ENCODE peak calls at places on chromosome 4, in eight cellular contexts. One of them, this sample, is unnamed. For H3K4me1, the result is how much of the 10 kb centered on the place peaks cover.

GRCh38 chr4:1207603-1208265 is 35.4 kb upstream of the SPON2 start:
- DNase-seq in left lung: peak
- DNase-seq in SJSA1: no peak
- DNase-seq in lower lobe of right lung: peak
- DNase-seq in GM23248: peak
- DNase-seq in right lobe of liver: peak
- DNase-seq in tibial nerve: no peak
- DNase-seq in CD8-positive, alpha-beta T cell: no peak
- DNase-seq in this sample: peak

GRCh38 chr4:95106408-95106928 is 348.7 kb downstream of the BMPR1B start:
- DNase-seq in left lung: no peak
- DNase-seq in SJSA1: no peak
- DNase-seq in lower lobe of right lung: no peak
- DNase-seq in GM23248: peak
- DNase-seq in right lobe of liver: no peak
- DNase-seq in tibial nerve: no peak
- DNase-seq in CD8-positive, alpha-beta T cell: no peak
- DNase-seq in this sample: no peak

GRCh38 chr4:93183589-93183988 is 645.0 kb upstream of the ATOH1 start:
- DNase-seq in left lung: no peak
- DNase-seq in SJSA1: no peak
- DNase-seq in lower lobe of right lung: no peak
- DNase-seq in GM23248: no peak
- DNase-seq in right lobe of liver: no peak
- DNase-seq in tibial nerve: no peak
- DNase-seq in CD8-positive, alpha-beta T cell: no peak
- DNase-seq in this sample: no peak

GRCh38 chr4:115729739-115730266 is 616.4 kb upstream of the NDST4 start:
- DNase-seq in left lung: no peak
- DNase-seq in SJSA1: no peak
- DNase-seq in lower lobe of right lung: no peak
- DNase-seq in GM23248: no peak
- DNase-seq in right lobe of liver: no peak
- DNase-seq in tibial nerve: no peak
- DNase-seq in CD8-positive, alpha-beta T cell: no peak
- DNase-seq in this sample: no peak

GRCh38 chr4:2284934-2285664 is 23.2 kb upstream of the MXD4 start:
- DNase-seq in left lung: peak
- DNase-seq in SJSA1: no peak
- DNase-seq in lower lobe of right lung: peak
- DNase-seq in GM23248: peak
- DNase-seq in right lobe of liver: peak
- DNase-seq in tibial nerve: no peak
- DNase-seq in CD8-positive, alpha-beta T cell: no peak
- DNase-seq in this sample: no peak

GRCh38 chr4:23135792-23136645 is 443.3 kb downstream of the GBA3 start:
- DNase-seq in left lung: no peak
- DNase-seq in SJSA1: no peak
- DNase-seq in lower lobe of right lung: no peak
- DNase-seq in GM23248: peak
- DNase-seq in right lobe of liver: no peak
- DNase-seq in tibial nerve: peak
- DNase-seq in CD8-positive, alpha-beta T cell: no peak
- DNase-seq in this sample: no peak

GRCh38 chr4:159966741-159967140 is 863.9 kb downstream of the RAPGEF2 start:
- DNase-seq in left lung: peak
- DNase-seq in SJSA1: no peak
- DNase-seq in lower lobe of right lung: no peak
- DNase-seq in GM23248: no peak
- DNase-seq in right lobe of liver: no peak
- DNase-seq in tibial nerve: no peak
- DNase-seq in CD8-positive, alpha-beta T cell: no peak
- DNase-seq in this sample: no peak

GRCh38 chr4:113899260-113900177 is 79.9 kb downstream of the ARSJ start:
- DNase-seq in left lung: no peak
- DNase-seq in SJSA1: no peak
- DNase-seq in lower lobe of right lung: no peak
- DNase-seq in GM23248: no peak
- DNase-seq in right lobe of liver: no peak
- DNase-seq in tibial nerve: no peak
- DNase-seq in CD8-positive, alpha-beta T cell: peak
- DNase-seq in this sample: peak

GRCh38 chr4:2615821-2616220 is 79.4 kb downstream of the FAM193A start:
- DNase-seq in left lung: no peak
- DNase-seq in SJSA1: no peak
- DNase-seq in lower lobe of right lung: no peak
- DNase-seq in GM23248: no peak
- DNase-seq in right lobe of liver: no peak
- DNase-seq in tibial nerve: no peak
- DNase-seq in CD8-positive, alpha-beta T cell: no peak
- DNase-seq in this sample: no peak

GRCh38 chr4:5165419-5166369 is 114.4 kb downstream of the STK32B start:
- DNase-seq in left lung: no peak
- DNase-seq in SJSA1: peak
- DNase-seq in lower lobe of right lung: no peak
- DNase-seq in GM23248: peak
- DNase-seq in right lobe of liver: no peak
- DNase-seq in tibial nerve: no peak
- DNase-seq in CD8-positive, alpha-beta T cell: no peak
- DNase-seq in this sample: no peak

GRCh38 chr4:183469936-183470335 is 25.5 kb downstream of the CDKN2AIP start:
- DNase-seq in left lung: no peak
- DNase-seq in SJSA1: no peak
- DNase-seq in lower lobe of right lung: no peak
- DNase-seq in GM23248: peak
- DNase-seq in right lobe of liver: no peak
- DNase-seq in tibial nerve: no peak
- DNase-seq in CD8-positive, alpha-beta T cell: no peak
- DNase-seq in this sample: no peak

GRCh38 chr4:24042094-24042493 is 152.2 kb upstream of the PPARGC1A start:
- DNase-seq in left lung: no peak
- DNase-seq in SJSA1: no peak
- DNase-seq in lower lobe of right lung: no peak
- DNase-seq in GM23248: peak
- DNase-seq in right lobe of liver: no peak
- DNase-seq in tibial nerve: no peak
- DNase-seq in CD8-positive, alpha-beta T cell: no peak
- DNase-seq in this sample: no peak

GRCh38 chr4:118756429-118756828 is 71.2 kb downstream of the METTL14 start:
- DNase-seq in left lung: no peak
- DNase-seq in SJSA1: no peak
- DNase-seq in lower lobe of right lung: no peak
- DNase-seq in GM23248: no peak
- DNase-seq in right lobe of liver: no peak
- DNase-seq in tibial nerve: no peak
- DNase-seq in CD8-positive, alpha-beta T cell: no peak
- DNase-seq in this sample: no peak

GRCh38 chr4:150305995-150306394 is 227.8 kb downstream of the DCLK2 start:
- DNase-seq in left lung: no peak
- DNase-seq in SJSA1: no peak
- DNase-seq in lower lobe of right lung: no peak
- DNase-seq in GM23248: peak
- DNase-seq in right lobe of liver: no peak
- DNase-seq in tibial nerve: no peak
- DNase-seq in CD8-positive, alpha-beta T cell: no peak
- DNase-seq in this sample: no peak

GRCh38 chr4:107599841-107600240 is 120.2 kb downstream of the PAPSS1 start:
- DNase-seq in left lung: no peak
- DNase-seq in SJSA1: no peak
- DNase-seq in lower lobe of right lung: no peak
- DNase-seq in GM23248: peak
- DNase-seq in right lobe of liver: no peak
- DNase-seq in tibial nerve: no peak
- DNase-seq in CD8-positive, alpha-beta T cell: no peak
- DNase-seq in this sample: peak

DNA sequence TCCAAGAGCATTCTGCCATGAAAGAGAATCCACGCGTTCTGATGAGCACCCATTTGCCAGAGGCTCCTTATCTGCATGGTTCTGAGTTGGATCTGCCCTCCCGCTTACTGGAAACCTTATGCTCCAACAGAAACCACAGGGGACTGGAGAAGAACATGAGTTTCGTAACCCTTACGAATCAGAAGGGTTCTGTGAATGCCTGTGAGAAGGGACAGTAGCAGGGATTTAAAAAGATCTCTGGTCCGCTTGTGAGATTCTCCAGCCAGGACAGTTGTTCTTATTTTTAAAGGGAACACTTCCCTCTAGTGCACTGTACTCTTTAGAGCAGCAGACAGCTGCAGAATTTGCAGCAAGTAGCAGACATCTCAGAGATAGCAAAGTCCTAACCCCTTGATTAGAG is 22.5 kb upstream of the CENPU start:
- DNase-seq in left lung: no peak
- DNase-seq in SJSA1: no peak
- DNase-seq in lower lobe of right lung: no peak
- DNase-seq in GM23248: peak
- DNase-seq in right lobe of liver: no peak
- DNase-seq in tibial nerve: peak
- DNase-seq in CD8-positive, alpha-beta T cell: no peak
- DNase-seq in this sample: peak
- H3K27ac ChIP-seq in left lung: no peak
- H3K27ac ChIP-seq in SJSA1: no peak
- H3K27ac ChIP-seq in lower lobe of right lung: no peak
- H3K27ac ChIP-seq in GM23248: no peak
- H3K27ac ChIP-seq in right lobe of liver: no peak
- H3K27ac ChIP-seq in tibial nerve: peak
- H3K27ac ChIP-seq in CD8-positive, alpha-beta T cell: no peak
- H3K27ac ChIP-seq in this sample: peak

GRCh38 chr4:26749867-26750266 is 110.8 kb upstream of the STIM2 start:
- DNase-seq in left lung: no peak
- DNase-seq in SJSA1: no peak
- DNase-seq in lower lobe of right lung: no peak
- DNase-seq in GM23248: no peak
- DNase-seq in right lobe of liver: no peak
- DNase-seq in tibial nerve: no peak
- DNase-seq in CD8-positive, alpha-beta T cell: no peak
- DNase-seq in this sample: no peak
- H3K4me1 ChIP-seq in left lung: under half
- H3K4me1 ChIP-seq in SJSA1: under half
- H3K4me1 ChIP-seq in lower lobe of right lung: under half
- H3K4me1 ChIP-seq in GM23248: under half
- H3K4me1 ChIP-seq in right lobe of liver: under half
- H3K4me1 ChIP-seq in tibial nerve: under half
- H3K4me1 ChIP-seq in CD8-positive, alpha-beta T cell: under half
- H3K4me1 ChIP-seq in this sample: under half

DNA sequence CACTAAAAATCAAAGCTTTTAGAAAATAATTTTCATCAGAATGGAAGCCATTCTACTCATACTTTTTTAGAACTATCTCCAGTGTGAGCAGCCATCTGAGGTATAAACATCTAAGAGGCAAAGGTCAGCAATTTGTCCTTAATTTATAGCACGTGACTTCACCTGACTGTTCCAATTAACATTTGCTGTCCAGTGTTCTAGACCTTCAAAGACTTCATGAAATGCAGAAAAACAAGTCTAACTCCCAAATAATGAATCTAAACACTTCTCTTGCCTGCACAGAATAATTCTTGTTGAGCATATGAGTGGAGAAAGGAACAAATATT is 12.0 kb downstream of the RFC1 start:
- DNase-seq in left lung: no peak
- DNase-seq in SJSA1: no peak
- DNase-seq in lower lobe of right lung: no peak
- DNase-seq in GM23248: no peak
- DNase-seq in right lobe of liver: no peak
- DNase-seq in tibial nerve: no peak
- DNase-seq in CD8-positive, alpha-beta T cell: no peak
- DNase-seq in this sample: no peak
- H3K4me3 ChIP-seq in left lung: no peak
- H3K4me3 ChIP-seq in SJSA1: no peak
- H3K4me3 ChIP-seq in lower lobe of right lung: peak
- H3K4me3 ChIP-seq in GM23248: peak
- H3K4me3 ChIP-seq in right lobe of liver: peak
- H3K4me3 ChIP-seq in tibial nerve: peak
- H3K4me3 ChIP-seq in CD8-positive, alpha-beta T cell: peak
- H3K4me3 ChIP-seq in this sample: peak

GRCh38 chr4:16082038-16082423 is 1.8 kb downstream of the PROM1 start:
- DNase-seq in left lung: no peak
- DNase-seq in SJSA1: no peak
- DNase-seq in lower lobe of right lung: no peak
- DNase-seq in GM23248: peak
- DNase-seq in right lobe of liver: no peak
- DNase-seq in tibial nerve: no peak
- DNase-seq in CD8-positive, alpha-beta T cell: no peak
- DNase-seq in this sample: no peak

GRCh38 chr4:16079046-16079445 is 4.8 kb downstream of the PROM1 start:
- DNase-seq in left lung: no peak
- DNase-seq in SJSA1: no peak
- DNase-seq in lower lobe of right lung: no peak
- DNase-seq in GM23248: no peak
- DNase-seq in right lobe of liver: no peak
- DNase-seq in tibial nerve: no peak
- DNase-seq in CD8-positive, alpha-beta T cell: no peak
- DNase-seq in this sample: no peak

GRCh38 chr4:16082424-16083216 is 1.2 kb downstream of the PROM1 start:
- DNase-seq in left lung: peak
- DNase-seq in SJSA1: no peak
- DNase-seq in lower lobe of right lung: peak
- DNase-seq in GM23248: peak
- DNase-seq in right lobe of liver: peak
- DNase-seq in tibial nerve: no peak
- DNase-seq in CD8-positive, alpha-beta T cell: no peak
- DNase-seq in this sample: peak

GRCh38 chr4:16085822-16086221 is 2.0 kb upstream of the PROM1 start:
- DNase-seq in left lung: no peak
- DNase-seq in SJSA1: no peak
- DNase-seq in lower lobe of right lung: no peak
- DNase-seq in GM23248: no peak
- DNase-seq in right lobe of liver: no peak
- DNase-seq in tibial nerve: no peak
- DNase-seq in CD8-positive, alpha-beta T cell: no peak
- DNase-seq in this sample: no peak

DNA sequence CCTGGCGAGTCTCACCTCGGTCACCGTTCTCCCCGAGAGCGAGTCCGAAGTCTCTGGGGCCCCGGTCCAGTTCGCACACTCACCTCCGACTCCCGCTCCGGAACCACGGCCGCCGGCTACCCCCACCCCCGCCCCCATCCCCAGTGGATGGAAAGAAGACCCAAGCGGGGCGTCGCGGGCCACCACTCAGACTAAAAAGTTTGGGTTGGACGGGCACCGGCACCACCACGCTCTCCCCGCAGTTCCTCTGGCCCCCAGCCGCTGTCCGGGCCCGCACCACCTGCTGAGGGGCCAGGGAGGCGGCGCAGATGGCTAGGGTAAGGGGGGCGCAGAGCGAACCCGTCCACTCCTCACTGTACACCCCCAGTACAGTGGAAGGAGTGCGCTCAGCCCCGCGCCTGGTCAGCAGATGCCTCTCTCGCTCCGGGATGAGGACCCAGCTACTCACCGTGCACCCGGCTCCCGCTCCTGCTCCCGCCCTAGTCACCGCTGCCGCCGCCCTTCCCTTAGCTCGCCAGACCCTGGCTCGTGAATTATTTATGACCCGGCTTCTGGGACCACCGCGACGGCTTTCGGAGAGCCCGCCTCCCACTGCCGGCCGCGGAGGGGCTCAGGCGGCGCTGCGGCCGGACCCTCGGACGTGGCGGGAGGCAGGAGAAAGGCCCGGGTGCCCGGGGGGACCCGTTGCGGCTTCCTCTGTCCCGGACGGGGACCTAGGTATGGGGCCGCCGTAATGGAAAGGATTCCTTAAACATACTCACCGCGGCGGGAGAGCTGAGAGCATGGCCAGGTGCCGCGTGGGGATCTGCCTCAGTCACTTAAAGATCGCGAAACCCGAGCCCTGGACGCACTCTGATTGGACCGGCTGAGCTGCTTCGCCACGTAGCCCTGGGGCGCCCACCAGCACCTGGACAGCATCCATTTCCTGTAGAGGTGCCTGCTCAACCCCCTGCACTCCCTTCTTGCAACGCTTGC is at the start of gene PROM1:
- DNase-seq in left lung: peak
- DNase-seq in SJSA1: no peak
- DNase-seq in lower lobe of right lung: peak
- DNase-seq in GM23248: peak
- DNase-seq in right lobe of liver: no peak
- DNase-seq in tibial nerve: no peak
- DNase-seq in CD8-positive, alpha-beta T cell: no peak
- DNase-seq in this sample: no peak
- H3K27ac ChIP-seq in left lung: no peak
- H3K27ac ChIP-seq in SJSA1: no peak
- H3K27ac ChIP-seq in lower lobe of right lung: no peak
- H3K27ac ChIP-seq in GM23248: no peak
- H3K27ac ChIP-seq in right lobe of liver: no peak
- H3K27ac ChIP-seq in tibial nerve: no peak
- H3K27ac ChIP-seq in CD8-positive, alpha-beta T cell: no peak
- H3K27ac ChIP-seq in this sample: no peak

This sample was measured in right cardiac atrium.